ENCODE peak calls at places on chromosomes 7 and 10, in eight cellular contexts. N is SK-N-DZ; L is head of caudate nucleus; S is cardiac fibroblast; B is KBM-7; X is activated naive CD4-positive, alpha-beta T cell treated with anti-CD3 and anti-CD28 coated beads, Interleukin-2, amount 10 ng/mL, durations not matched to agents 7 days and 5 days; E is midbrain; I is brain microvascular endothelial cell. K is an unnamed sample.

GRCh38 chr10:127990846-127991542 is 84.1 kb downstream of the PTPRE start:
- DNase-seq in B (no peak), L (no peak), E (no peak), X (peak), S (peak), N (no peak), I (peak), K (peak)

GRCh38 chr7:12802070-12802469 is 114.6 kb downstream of the ARL4A start:
- DNase-seq in N (no peak), L (no peak), B (no peak), I (no peak), X (no peak), E (no peak), S (no peak), K (no peak)

GRCh38 chr10:50381637-50382036 is 130.3 kb upstream of the ASAH2 start:
- DNase-seq in B (no peak), E (no peak), S (peak), X (no peak), N (no peak), L (no peak), I (no peak), K (no peak)

GRCh38 chr10:78277734-78278404 is 244.2 kb downstream of the RPS24 start:
- DNase-seq in E (peak), L (peak), I (peak), S (peak), X (no peak), B (no peak), N (peak), K (no peak)

GRCh38 chr7:13860734-13861133 is 128.7 kb downstream of the ETV1 start:
- DNase-seq in S (no peak), E (no peak), B (no peak), L (no peak), X (no peak), N (no peak), I (no peak), K (no peak)

GRCh38 chr10:17214991-17215781 is 12.9 kb upstream of the VIM start:
- DNase-seq in I (peak), N (no peak), S (peak), L (no peak), B (peak), X (no peak), E (no peak), K (no peak)

GRCh38 chr7:135320277-135320676 is 86.6 kb downstream of the STRA8 start:
- DNase-seq in S (peak), I (peak), L (peak), N (no peak), B (peak), X (no peak), E (peak), K (no peak)

GRCh38 chr10:114719311-114719710 is 61.2 kb upstream of the ABLIM1 start:
- DNase-seq in L (no peak), S (no peak), I (no peak), E (no peak), N (no peak), X (no peak), B (no peak), K (no peak)

GRCh38 chr10:72935358-72935757 is 19.2 kb downstream of the PLA2G12B start:
- DNase-seq in I (no peak), B (no peak), E (no peak), L (no peak), S (peak), X (no peak), N (no peak), K (no peak)